ENCODE peak calls at places on chromosomes 11 and 22, in five cellular contexts. One of them, this sample, is unnamed.

GRCh38 chr11:134041349-134041748 is 27.5 kb upstream of the JAM3 start:
- DNase-seq in osteocyte: no peak
- DNase-seq in GOT3: no peak
- DNase-seq in left colon: no peak
- DNase-seq in AG08396: no peak
- DNase-seq in this sample: no peak

GRCh38 chr11:105641433-105641832 is 31.6 kb downstream of the GRIA4 start:
- DNase-seq in osteocyte: no peak
- DNase-seq in GOT3: no peak
- DNase-seq in left colon: no peak
- DNase-seq in AG08396: no peak
- DNase-seq in this sample: no peak

GRCh38 chr11:123525511-123525918 is 95.4 kb downstream of the GRAMD1B start:
- DNase-seq in osteocyte: no peak
- DNase-seq in GOT3: no peak
- DNase-seq in left colon: no peak
- DNase-seq in AG08396: no peak
- DNase-seq in this sample: no peak

GRCh38 chr11:57668467-57668890 is 565 bp downstream of the ZDHHC5 start:
- DNase-seq in osteocyte: no peak
- DNase-seq in GOT3: no peak
- DNase-seq in left colon: no peak
- DNase-seq in AG08396: peak
- DNase-seq in this sample: no peak

GRCh38 chr11:72951193-72951592 is 137.0 kb downstream of the ATG16L2 start:
- DNase-seq in osteocyte: no peak
- DNase-seq in GOT3: no peak
- DNase-seq in left colon: no peak
- DNase-seq in AG08396: no peak
- DNase-seq in this sample: no peak

GRCh38 chr11:12086271-12087074 is 23.9 kb upstream of the MICAL2 start:
- DNase-seq in osteocyte: no peak
- DNase-seq in GOT3: no peak
- DNase-seq in left colon: peak
- DNase-seq in AG08396: peak
- DNase-seq in this sample: no peak

GRCh38 chr11:44006882-44007495 is 40.8 kb upstream of the ACCSL start:
- DNase-seq in osteocyte: peak
- DNase-seq in GOT3: no peak
- DNase-seq in left colon: no peak
- DNase-seq in AG08396: no peak
- DNase-seq in this sample: no peak

GRCh38 chr22:38774496-38775166 is 18.8 kb upstream of the SUN2 start:
- DNase-seq in osteocyte: no peak
- DNase-seq in GOT3: no peak
- DNase-seq in left colon: no peak
- DNase-seq in AG08396: no peak
- DNase-seq in this sample: no peak

GRCh38 chr22:37492428-37493344 is 6.5 kb upstream of the MFNG start:
- DNase-seq in osteocyte: no peak
- DNase-seq in GOT3: no peak
- DNase-seq in left colon: no peak
- DNase-seq in AG08396: peak
- DNase-seq in this sample: no peak

GRCh38 chr11:119095066-119095880 is 6.4 kb downstream of the DPAGT1 start:
- DNase-seq in osteocyte: peak
- DNase-seq in GOT3: peak
- DNase-seq in left colon: peak
- DNase-seq in AG08396: peak
- DNase-seq in this sample: peak

GRCh38 chr11:121844016-121844415 is 272.0 kb downstream of the BLID start:
- DNase-seq in osteocyte: no peak
- DNase-seq in GOT3: no peak
- DNase-seq in left colon: no peak
- DNase-seq in AG08396: no peak
- DNase-seq in this sample: no peak

GRCh38 chr11:111764621-111765020 is 1.6 kb downstream of the PPP2R1B start:
- DNase-seq in osteocyte: no peak
- DNase-seq in GOT3: no peak
- DNase-seq in left colon: no peak
- DNase-seq in AG08396: peak
- DNase-seq in this sample: no peak

GRCh38 chr22:46055176-46055850 is 78.4 kb upstream of the WNT7B start:
- DNase-seq in osteocyte: no peak
- DNase-seq in GOT3: no peak
- DNase-seq in left colon: peak
- DNase-seq in AG08396: no peak
- DNase-seq in this sample: no peak

GRCh38 chr22:33389927-33390326 is 331.7 kb upstream of the SYN3 start:
- DNase-seq in osteocyte: no peak
- DNase-seq in GOT3: no peak
- DNase-seq in left colon: no peak
- DNase-seq in AG08396: no peak
- DNase-seq in this sample: no peak

GRCh38 chr11:11915625-11916024 is 73.9 kb downstream of the USP47 start:
- DNase-seq in osteocyte: no peak
- DNase-seq in GOT3: no peak
- DNase-seq in left colon: no peak
- DNase-seq in AG08396: no peak
- DNase-seq in this sample: no peak

GRCh38 chr11:1051356-1052132 is 15.0 kb upstream of the MUC6 start:
- DNase-seq in osteocyte: no peak
- DNase-seq in GOT3: no peak
- DNase-seq in left colon: no peak
- DNase-seq in AG08396: no peak
- DNase-seq in this sample: no peak

GRCh38 chr11:80733776-80734175 is 1292.9 kb upstream of the TENM4 start:
- DNase-seq in osteocyte: no peak
- DNase-seq in GOT3: no peak
- DNase-seq in left colon: no peak
- DNase-seq in AG08396: no peak
- DNase-seq in this sample: no peak

GRCh38 chr11:74783241-74783871 is 34.7 kb downstream of the RNF169 start:
- DNase-seq in osteocyte: no peak
- DNase-seq in GOT3: no peak
- DNase-seq in left colon: no peak
- DNase-seq in AG08396: peak
- DNase-seq in this sample: no peak

GRCh38 chr22:34111210-34111824 is 191.0 kb upstream of the LARGE1 start:
- DNase-seq in osteocyte: no peak
- DNase-seq in GOT3: no peak
- DNase-seq in left colon: peak
- DNase-seq in AG08396: peak
- DNase-seq in this sample: no peak

GRCh38 chr11:43868852-43869567 is 11.6 kb upstream of the ALKBH3 start:
- DNase-seq in osteocyte: no peak
- DNase-seq in GOT3: no peak
- DNase-seq in left colon: no peak
- DNase-seq in AG08396: peak
- DNase-seq in this sample: no peak

GRCh38 chr11:112499153-112499907 is 238.7 kb upstream of the PLET1 start:
- DNase-seq in osteocyte: no peak
- DNase-seq in GOT3: no peak
- DNase-seq in left colon: no peak
- DNase-seq in AG08396: no peak
- DNase-seq in this sample: no peak

GRCh38 chr11:12728417-12728816 is 54.2 kb downstream of the TEAD1 start:
- DNase-seq in osteocyte: no peak
- DNase-seq in GOT3: no peak
- DNase-seq in left colon: no peak
- DNase-seq in AG08396: no peak
- DNase-seq in this sample: no peak

GRCh38 chr11:117551761-117552343 is 224.2 kb downstream of the CEP164 start:
- DNase-seq in osteocyte: no peak
- DNase-seq in GOT3: no peak
- DNase-seq in left colon: no peak
- DNase-seq in AG08396: no peak
- DNase-seq in this sample: no peak

GRCh38 chr11:27022659-27023251 is 17.9 kb upstream of the BBOX1 start:
- DNase-seq in osteocyte: no peak
- DNase-seq in GOT3: no peak
- DNase-seq in left colon: no peak
- DNase-seq in AG08396: no peak
- DNase-seq in this sample: no peak

GRCh38 chr11:13503393-13503792 is 7.6 kb upstream of the PTH start:
- DNase-seq in osteocyte: no peak
- DNase-seq in GOT3: no peak
- DNase-seq in left colon: no peak
- DNase-seq in AG08396: no peak
- DNase-seq in this sample: no peak

GRCh38 chr11:121367434-121367833 is 74.9 kb downstream of the SC5D start:
- DNase-seq in osteocyte: no peak
- DNase-seq in GOT3: no peak
- DNase-seq in left colon: no peak
- DNase-seq in AG08396: no peak
- DNase-seq in this sample: no peak

GRCh38 chr22:41197808-41198585 is 7.1 kb upstream of the L3MBTL2 start:
- DNase-seq in osteocyte: no peak
- DNase-seq in GOT3: no peak
- DNase-seq in left colon: peak
- DNase-seq in AG08396: no peak
- DNase-seq in this sample: no peak

GRCh38 chr22:30649430-30650007 is 13.9 kb downstream of the SLC35E4 start:
- DNase-seq in osteocyte: no peak
- DNase-seq in GOT3: peak
- DNase-seq in left colon: peak
- DNase-seq in AG08396: peak
- DNase-seq in this sample: no peak

GRCh38 chr11:130588471-130588870 is 140.0 kb downstream of the ADAMTS15 start:
- DNase-seq in osteocyte: peak
- DNase-seq in GOT3: no peak
- DNase-seq in left colon: no peak
- DNase-seq in AG08396: no peak
- DNase-seq in this sample: no peak

GRCh38 chr22:37262346-37262745 is 18.3 kb upstream of the RAC2 start:
- DNase-seq in osteocyte: no peak
- DNase-seq in GOT3: no peak
- DNase-seq in left colon: no peak
- DNase-seq in AG08396: no peak
- DNase-seq in this sample: no peak

GRCh38 chr11:64016512-64016911 is 19.2 kb upstream of the FLRT1 start:
- DNase-seq in osteocyte: no peak
- DNase-seq in GOT3: no peak
- DNase-seq in left colon: no peak
- DNase-seq in AG08396: no peak
- DNase-seq in this sample: no peak

GRCh38 chr22:40215266-40215665 is 37.5 kb downstream of the TNRC6B start:
- DNase-seq in osteocyte: peak
- DNase-seq in GOT3: no peak
- DNase-seq in left colon: no peak
- DNase-seq in AG08396: no peak
- DNase-seq in this sample: no peak